ENCODE peak calls at places on chromosomes 6 and 20, in eight cellular contexts. X is astrocyte, L is suprapubic skin, T is fibroblast of pulmonary artery, Z is fibroblast of lung, M is cardiac muscle cell, J is psoas muscle, R is cardiac fibroblast. E is an unnamed sample.

GRCh38 chr6:22873531-22874136 is 304.3 kb downstream of the HDGFL1 start:
- DNase-seq in Z (peak; percentile 81), M (no peak), J (no peak), T (peak; percentile 80), X (peak; percentile 77), L (no peak), R (peak; percentile 75), E (peak; percentile 59)

GRCh38 chr6:142334294-142334693 is 32.5 kb downstream of the ADGRG6 start:
- DNase-seq in J (no peak), T (no peak), Z (no peak), X (no peak), M (no peak), R (no peak), L (no peak), E (no peak)

GRCh38 chr6:69771158-69771906 is 25.5 kb downstream of the LMBRD1 start:
- DNase-seq in T (peak; percentile 64), J (no peak), R (peak; percentile 42), Z (no peak), X (no peak), M (no peak), L (no peak), E (no peak)

GRCh38 chr6:80332013-80332412 is 225.5 kb downstream of the BCKDHB start:
- DNase-seq in M (no peak), J (no peak), X (no peak), Z (no peak), L (no peak), R (no peak), T (no peak), E (no peak)

GRCh38 chr20:19628570-19629134 is 129.4 kb upstream of the RIN2 start:
- DNase-seq in R (peak; percentile 74), T (peak; percentile 80), L (no peak), M (peak; percentile 77), Z (peak; percentile 40), X (peak; percentile 32), J (no peak), E (peak; percentile 78)

GRCh38 chr20:17499041-17499440 is 32.1 kb downstream of the BFSP1 start:
- DNase-seq in X (peak; percentile 22), R (peak; percentile 7), T (peak; percentile 23), J (no peak), Z (peak; percentile 28), L (peak; percentile 40), M (no peak), E (peak; percentile 23)

GRCh38 chr6:41040911-41041536 is 1.2 kb upstream of the TSPO2 start:
- DNase-seq in M (no peak), Z (no peak), L (no peak), J (no peak), R (no peak), T (no peak), X (no peak), E (no peak)

GRCh38 chr6:37630281-37630799 is 67.3 kb downstream of the MDGA1 start:
- DNase-seq in J (no peak), M (no peak), R (peak; percentile 95), L (no peak), X (peak; percentile 100), T (peak; percentile 97), Z (peak; percentile 100), E (peak; percentile 93)

GRCh38 chr6:56555438-56555872 is 87.2 kb downstream of the DST start:
- DNase-seq in R (peak; percentile 82), X (peak; percentile 45), Z (peak; percentile 53), T (peak; percentile 81), J (no peak), L (no peak), M (peak; percentile 21), E (peak; percentile 81)

GRCh38 chr6:41805830-41806774 is 18.6 kb downstream of the TOMM6 start:
- DNase-seq in M (no peak), T (no peak), L (no peak), X (no peak), J (no peak), R (no peak), Z (no peak), E (no peak)

GRCh38 chr20:47665221-47665991 is 119.9 kb downstream of the SULF2 start:
- DNase-seq in Z (no peak), J (no peak), X (no peak), L (no peak), R (no peak), M (no peak), T (no peak), E (no peak)

GRCh38 chr20:57760698-57761412 is 51.0 kb upstream of the PMEPA1 start:
- DNase-seq in R (no peak), T (no peak), Z (no peak), M (no peak), X (no peak), J (no peak), L (peak; percentile 28), E (no peak)

GRCh38 chr20:11248691-11249178 is 574.9 kb upstream of the JAG1 start:
- DNase-seq in Z (no peak), X (no peak), R (no peak), L (no peak), J (no peak), M (no peak), T (no peak), E (no peak)

GRCh38 chr20:1267809-1268374 is 1.8 kb downstream of the SNPH start:
- DNase-seq in Z (no peak), L (no peak), T (no peak), X (no peak), R (no peak), M (no peak), J (no peak), E (no peak)

GRCh38 chr20:1265916-1266166 is 253 bp upstream of the SNPH start:
- DNase-seq in M (no peak), R (no peak), L (no peak), Z (no peak), X (no peak), J (no peak), T (no peak), E (no peak)

GRCh38 chr20:1267161-1267560 is 1.1 kb downstream of the SNPH start:
- DNase-seq in Z (no peak), T (no peak), M (no peak), X (no peak), L (no peak), R (no peak), J (no peak), E (no peak)

GRCh38 chr20:1265226-1265915 is 723 bp upstream of the SNPH start:
- DNase-seq in T (no peak), L (no peak), Z (peak; percentile 43), R (no peak), X (peak; percentile 30), M (no peak), J (no peak), E (peak; percentile 41)

DNA sequence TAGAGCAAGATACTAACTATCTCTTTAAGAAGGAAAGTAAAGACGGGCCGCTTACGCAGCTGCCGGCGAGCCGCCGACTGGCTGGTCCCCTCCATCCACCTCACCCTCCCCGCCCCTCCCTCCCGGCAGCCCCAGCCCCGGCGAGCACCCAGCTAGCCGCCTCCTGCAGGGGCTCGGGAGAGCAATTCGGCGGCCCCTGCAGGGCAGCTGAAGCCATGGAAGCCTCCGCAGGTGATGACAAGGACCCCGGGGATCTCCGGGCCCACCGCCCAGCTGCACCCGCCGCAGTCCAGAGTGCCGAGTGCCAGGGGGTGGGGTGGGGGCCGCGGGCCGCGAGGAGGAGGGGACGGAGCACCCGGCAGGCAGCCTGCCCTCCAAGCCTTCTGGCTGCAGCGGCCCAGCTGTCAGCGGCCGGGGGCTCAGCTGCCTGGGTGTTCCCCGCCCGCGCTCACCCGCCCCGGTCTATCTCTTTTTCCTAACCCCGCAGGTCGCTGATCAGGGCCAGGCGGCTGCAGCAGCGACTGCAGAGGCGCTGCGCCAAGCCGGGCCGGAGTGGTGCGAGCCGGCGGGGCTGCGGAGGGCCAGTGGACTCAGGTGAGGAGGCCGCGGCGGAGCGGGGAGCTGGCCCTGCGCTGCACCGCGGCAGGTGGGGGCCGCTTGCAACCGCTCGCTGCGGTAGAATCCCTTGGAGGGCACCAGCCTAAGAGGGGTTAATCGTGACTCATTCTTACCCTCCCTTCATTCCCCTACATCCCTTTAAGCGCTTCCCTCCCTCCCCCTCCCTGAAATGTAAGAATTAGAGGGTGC is at the start of gene SNPH:
- DNase-seq in Z (peak; percentile 83), X (peak; percentile 68), M (peak; percentile 79), L (no peak), J (peak; percentile 81), T (peak; percentile 79), R (peak; percentile 82), E (peak; percentile 86)
- TF ChIP-seq CTCF in Z (no peak), X (no peak), M (no peak), L (no peak), J (no peak), T (no peak), R (no peak), E (no peak)

GRCh38 chr20:32473231-32474008 is 111.7 kb downstream of the NOL4L start:
- DNase-seq in X (no peak), J (no peak), M (no peak), R (no peak), L (no peak), T (no peak), Z (no peak), E (no peak)
- H3K4me3 ChIP-seq in X (peak overlapping the region; percentile 53), J (peak overlapping the region; percentile 52), M (no peak overlapping the region), R (peak overlapping the region; percentile 50), L (peak overlapping the region; percentile 0), T (no peak overlapping the region), Z (peak overlapping the region; percentile 62), E (peak overlapping the region; percentile 44)

GRCh38 chr20:44912189-44912588 is 2.3 kb downstream of the PABPC1L start:
- DNase-seq in Z (no peak), T (no peak), X (no peak), R (no peak), M (no peak), L (no peak), J (no peak), E (no peak)

GRCh38 chr20:44909872-44910689 is at the start of gene PABPC1L:
- DNase-seq in T (peak; percentile 68), X (peak; percentile 41), L (no peak), M (peak; percentile 86), Z (peak; percentile 63), R (peak; percentile 72), J (peak; percentile 75), E (peak; percentile 69)

GRCh38 chr20:44908987-44909871 is 631 bp upstream of the PABPC1L start:
- DNase-seq in R (no peak), L (no peak), Z (no peak), M (no peak), X (no peak), J (no peak), T (peak; percentile 5), E (no peak)

GRCh38 chr20:44911264-44911921 is 1.5 kb downstream of the PABPC1L start:
- DNase-seq in T (peak; percentile 62), L (no peak), J (no peak), M (peak; percentile 71), R (peak; percentile 71), Z (peak; percentile 26), X (no peak), E (peak; percentile 70)

DNA sequence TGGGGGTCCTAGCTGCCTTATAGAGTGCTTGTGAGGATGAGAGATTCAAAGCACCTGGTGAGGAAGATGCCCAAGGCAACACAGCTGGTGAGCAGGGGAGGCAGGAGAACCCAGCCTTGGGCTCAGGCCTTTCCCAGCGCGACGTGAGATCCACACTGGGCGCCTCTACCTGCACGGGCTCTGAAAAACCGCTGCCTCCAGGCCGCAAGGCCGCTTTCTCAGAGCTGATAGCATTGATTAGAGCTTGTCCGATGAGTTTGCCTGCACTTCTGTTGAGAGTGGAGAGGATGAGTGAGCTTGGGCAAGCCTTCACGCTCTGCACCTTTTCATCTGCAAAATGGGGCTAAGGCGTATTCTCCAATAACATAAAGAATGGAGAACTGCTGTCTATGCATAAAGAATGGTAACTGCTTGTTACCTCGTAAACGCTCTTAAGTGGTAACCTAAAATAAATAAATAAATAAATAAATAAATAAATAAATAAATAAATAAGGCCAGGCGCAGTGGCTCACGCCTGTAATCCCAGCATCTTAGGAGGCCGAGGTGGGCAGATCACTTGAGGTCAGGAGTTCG is 916 bp downstream of the PABPC1L start:
- DNase-seq in T (no peak), X (no peak), L (no peak), M (no peak), Z (no peak), R (no peak), J (no peak), E (no peak)
- TF ChIP-seq CTCF in T (no peak), X (no peak), L (no peak), M (no peak), Z (no peak), R (no peak), J (no peak), E (no peak)

GRCh38 chr6:36127462-36128016 is 2.8 kb upstream of the MAPK13 start:
- DNase-seq in X (peak; percentile 56), Z (peak; percentile 79), M (no peak), L (no peak), R (peak; percentile 88), J (peak; percentile 72), T (peak; percentile 89), E (peak; percentile 89)
- H3K4me3 ChIP-seq in X (no peak overlapping the region), Z (no peak overlapping the region), M (no peak overlapping the region), L (no peak overlapping the region), R (no peak overlapping the region), J (no peak overlapping the region), T (no peak overlapping the region), E (no peak overlapping the region)

E was measured in fibroblast of villous mesenchyme.